ENCODE peak calls at places on chromosome 16, in seven cellular contexts. L, Y, B, X, F, T and C are unnamed samples.

GRCh38 chr16:2228161-2228824 is 4.9 kb downstream of the E4F1 start:
- DNase-seq in L (no peak), F (no peak), Y (no peak), B (no peak), X (no peak), T (no peak), C (no peak)

GRCh38 chr16:31395647-31396046 is 2.5 kb downstream of the ITGAD start:
- DNase-seq in F (no peak), L (no peak), B (no peak), T (no peak), Y (no peak), X (no peak), C (no peak)

GRCh38 chr16:71367243-71367976 is 8.9 kb downstream of the CALB2 start:
- DNase-seq in Y (no peak), T (peak; percentile 86), X (no peak), B (no peak), F (peak; percentile 71), L (peak; percentile 55), C (peak; percentile 11)

GRCh38 chr16:72191551-72191950 is 19.6 kb upstream of the PMFBP1 start:
- DNase-seq in L (no peak), F (no peak), T (peak; percentile 38), Y (no peak), X (no peak), B (no peak), C (no peak)

GRCh38 chr16:65547799-65548446 is 426.1 kb upstream of the CDH11 start:
- DNase-seq in L (no peak), Y (no peak), B (no peak), X (no peak), T (no peak), F (no peak), C (no peak)

GRCh38 chr16:6095414-6095813 is 997.8 kb upstream of the EEF2KMT start:
- DNase-seq in L (no peak), F (no peak), T (no peak), X (no peak), B (no peak), Y (no peak), C (no peak)

GRCh38 chr16:21097151-21097550 is 53.5 kb downstream of the DNAH3 start:
- DNase-seq in X (no peak), T (no peak), L (no peak), B (no peak), Y (peak; percentile 18), F (no peak), C (no peak)

GRCh38 chr16:27425961-27426360 is 24.0 kb downstream of the IL21R start:
- DNase-seq in X (no peak), B (no peak), T (no peak), F (no peak), L (no peak), Y (peak; percentile 1), C (no peak)

GRCh38 chr16:11224894-11225676 is 30.9 kb downstream of the SOCS1 start:
- DNase-seq in Y (no peak), F (no peak), X (peak; percentile 82), T (no peak), L (no peak), B (no peak), C (no peak)

GRCh38 chr16:6446370-6446769 is 886.3 kb upstream of the RBFOX1 start:
- DNase-seq in T (no peak), F (peak; percentile 15), L (no peak), B (no peak), X (no peak), Y (no peak), C (no peak)

GRCh38 chr16:57091990-57092785 is at the start of gene CPNE2:
- DNase-seq in X (no peak), Y (no peak), T (peak; percentile 83), F (no peak), L (no peak), B (no peak), C (peak; percentile 81)

GRCh38 chr16:23324727-23325126 is 22.6 kb downstream of the SCNN1B start:
- DNase-seq in Y (no peak), F (no peak), X (no peak), L (peak; percentile 44), B (no peak), T (no peak), C (no peak)

GRCh38 chr16:75304521-75305363 is 53.3 kb upstream of the BCAR1 start:
- DNase-seq in X (no peak), T (peak; percentile 39), F (no peak), L (peak; percentile 67), B (peak; percentile 40), Y (peak; percentile 78), C (no peak)

GRCh38 chr16:87607223-87607622 is 4.9 kb downstream of the JPH3 start:
- DNase-seq in F (no peak), Y (no peak), X (no peak), L (no peak), B (no peak), T (no peak), C (no peak)

GRCh38 chr16:84055801-84056634 is 13.4 kb upstream of the SLC38A8 start:
- DNase-seq in T (no peak), L (no peak), F (no peak), B (no peak), X (no peak), Y (no peak), C (no peak)

DNA sequence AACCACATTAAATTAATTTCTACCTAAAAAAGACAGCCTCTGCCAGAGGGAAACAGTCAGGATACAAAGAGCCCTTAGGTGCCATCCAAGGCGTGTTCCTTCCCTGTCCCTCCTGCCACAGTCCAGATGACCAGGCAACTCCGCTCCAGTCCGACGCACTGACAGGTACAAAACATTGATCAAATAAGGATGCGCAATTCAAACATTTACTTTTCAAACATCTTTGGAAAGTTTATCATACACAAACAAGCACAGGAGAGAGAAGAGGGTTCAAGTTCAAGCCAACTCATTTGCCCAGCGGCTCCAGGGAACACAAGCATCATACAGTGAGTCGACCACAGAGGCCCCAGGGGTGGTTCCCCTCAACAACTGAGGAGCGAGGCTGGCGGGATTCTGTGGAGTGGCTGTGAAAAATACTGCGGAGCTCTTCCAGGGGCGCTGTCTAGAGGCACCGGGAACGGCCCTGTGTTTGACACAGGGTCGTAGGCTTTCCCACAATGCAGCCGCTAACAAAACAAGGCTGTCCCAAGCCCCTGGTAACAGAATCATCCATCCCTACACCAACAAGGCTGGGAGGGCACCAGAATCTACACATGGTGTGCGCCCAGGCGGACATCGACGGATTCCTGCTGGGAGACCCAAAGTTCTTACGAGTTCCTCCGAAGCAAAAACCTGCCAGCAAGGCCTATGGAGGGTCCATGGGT is 78.8 kb upstream of the ZNF423 start:
- DNase-seq in Y (no peak), B (no peak), F (no peak), X (no peak), T (no peak), L (peak; percentile 39), C (no peak)
- H3K27me3 ChIP-seq in Y (no peaks in the 10 kb centered on the region), B (no peaks in the 10 kb centered on the region), F (peaks cover 11% of the 10 kb centered on the region), X (no peaks in the 10 kb centered on the region), T (no peaks in the 10 kb centered on the region), L (peaks cover 4% of the 10 kb centered on the region), C (no peaks in the 10 kb centered on the region)

GRCh38 chr16:70295634-70296033 is 3.4 kb upstream of the DDX19B start:
- DNase-seq in B (no peak), T (no peak), X (no peak), L (no peak), F (no peak), Y (no peak), C (no peak)
- H3K4me3 ChIP-seq in B (no peak overlapping the region), T (no peak overlapping the region), X (no peak overlapping the region), L (no peak overlapping the region), F (no peak overlapping the region), Y (no peak overlapping the region), C (no peak overlapping the region)

GRCh38 chr16:66751992-66752322 is 548 bp upstream of the DYNC1LI2 start:
- DNase-seq in Y (no peak), B (no peak), L (no peak), T (no peak), X (no peak), F (no peak), C (no peak)

GRCh38 chr16:66751135-66751991 is at the start of gene DYNC1LI2:
- DNase-seq in F (peak; percentile 42), X (peak; percentile 90), B (peak; percentile 53), Y (peak; percentile 70), L (peak; percentile 55), T (peak; percentile 87), C (peak; percentile 61)

GRCh38 chr16:66754211-66754610 is 2.8 kb upstream of the DYNC1LI2 start:
- DNase-seq in X (no peak), T (no peak), Y (no peak), B (no peak), F (no peak), L (no peak), C (no peak)

GRCh38 chr16:66752958-66753357 is 1.5 kb upstream of the DYNC1LI2 start:
- DNase-seq in Y (no peak), F (no peak), X (no peak), B (no peak), L (no peak), T (no peak), C (no peak)

DNA sequence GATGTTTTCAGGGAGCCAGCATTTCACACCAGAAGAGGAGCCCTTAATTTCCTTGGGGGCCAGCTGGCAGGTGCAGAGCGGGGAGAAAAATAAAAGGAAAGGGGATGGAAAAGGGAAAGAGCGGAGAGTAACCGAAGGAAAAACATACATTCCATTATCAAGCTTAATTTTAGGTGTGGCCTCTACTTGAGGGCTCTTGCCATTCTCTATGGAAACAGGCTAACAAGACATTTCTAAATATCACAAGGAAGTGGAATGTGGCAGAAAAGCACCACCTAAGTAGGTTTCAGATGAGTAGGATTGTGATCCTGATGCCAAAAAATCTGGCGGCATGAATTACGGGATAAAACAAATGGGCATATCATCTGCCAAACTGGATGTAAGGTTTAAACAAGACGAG is 970 bp upstream of the DYNC1LI2 start:
- DNase-seq in B (no peak), T (no peak), X (no peak), F (no peak), Y (no peak), L (no peak), C (no peak)
- H3K4me1 ChIP-seq in B (peaks cover 15% of the 10 kb centered on the region), T (no peaks in the 10 kb centered on the region), X (peaks cover 32% of the 10 kb centered on the region), F (peaks cover 8% of the 10 kb centered on the region), Y (no peaks in the 10 kb centered on the region), L (peaks cover 57% of the 10 kb centered on the region), C (peaks cover 8% of the 10 kb centered on the region)

GRCh38 chr16:58460219-58460610 is 39.7 kb upstream of the NDRG4 start:
- DNase-seq in F (no peak), Y (no peak), X (no peak), T (no peak), B (no peak), L (no peak), C (no peak)

GRCh38 chr16:58462499-58462996 is 37.4 kb upstream of the NDRG4 start:
- DNase-seq in T (no peak), B (no peak), L (no peak), F (no peak), Y (no peak), X (no peak), C (no peak)

GRCh38 chr16:58462089-58462488 is 37.9 kb upstream of the NDRG4 start:
- DNase-seq in B (no peak), Y (no peak), T (no peak), X (no peak), L (no peak), F (no peak), C (no peak)

GRCh38 chr16:58461056-58461455 is 38.9 kb upstream of the NDRG4 start:
- DNase-seq in L (no peak), B (no peak), X (no peak), Y (no peak), F (no peak), T (no peak), C (no peak)

DNA sequence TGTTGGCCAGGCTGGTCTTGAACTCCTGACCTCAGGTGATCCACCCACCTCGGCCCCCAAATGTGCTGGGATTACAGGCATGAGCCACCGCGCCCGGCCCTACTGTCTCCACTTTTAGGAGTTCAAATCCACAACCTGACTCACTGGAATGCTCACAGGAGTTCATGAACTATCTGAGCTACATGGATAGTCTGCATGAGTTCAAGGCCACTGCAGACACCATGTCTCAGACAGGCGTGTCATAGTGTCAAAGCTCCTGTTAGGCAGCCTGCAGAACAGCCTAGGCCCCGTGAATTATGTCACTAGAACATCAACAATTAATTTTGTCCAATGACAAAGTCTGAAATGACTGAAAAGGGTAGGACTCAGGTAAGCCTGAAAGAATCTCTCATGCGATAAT is 38.3 kb upstream of the NDRG4 start:
- DNase-seq in B (no peak), Y (no peak), F (no peak), L (peak; percentile 33), T (no peak), X (no peak), C (no peak)
- H3K27me3 ChIP-seq in B (no peaks in the 10 kb centered on the region), Y (no peaks in the 10 kb centered on the region), F (peaks cover 54% of the 10 kb centered on the region), L (peaks cover 11% of the 10 kb centered on the region), T (peaks cover 27% of the 10 kb centered on the region), X (peaks cover 13% of the 10 kb centered on the region), C (peaks cover 25% of the 10 kb centered on the region)